ENCODE peak calls at places on chromosomes 16 and 17, in four cellular contexts. One of them, this sample, is unnamed.
A peak's percentile ranks its signal among the peaks of the same experiment; 100 is the strongest.

GRCh38 chr16:87982491-87983415 is 31.5 kb downstream of the BANP start:
- ATAC-seq in heart right ventricle: peak; percentile 12
- ATAC-seq in gastrocnemius medialis: no peak
- ATAC-seq in CD8-positive, alpha-beta T cell: no peak
- ATAC-seq in this sample: no peak

GRCh38 chr17:35052240-35052608 is 11.3 kb downstream of the RFFL start:
- ATAC-seq in gastrocnemius medialis: no peak
- ATAC-seq in CD8-positive, alpha-beta T cell: no peak
- ATAC-seq in heart right ventricle: no peak
- ATAC-seq in this sample: no peak

GRCh38 chr16:51526622-51527021 is 375.6 kb upstream of the SALL1 start:
- ATAC-seq in gastrocnemius medialis: no peak
- ATAC-seq in heart right ventricle: no peak
- ATAC-seq in CD8-positive, alpha-beta T cell: no peak
- ATAC-seq in this sample: no peak

GRCh38 chr17:76996741-76997694 is 128.8 kb downstream of the MGAT5B start:
- ATAC-seq in heart right ventricle: no peak
- ATAC-seq in CD8-positive, alpha-beta T cell: no peak
- ATAC-seq in gastrocnemius medialis: no peak
- ATAC-seq in this sample: no peak

GRCh38 chr17:67289174-67289876 is 44.3 kb upstream of the HELZ start:
- ATAC-seq in gastrocnemius medialis: peak; percentile 69
- ATAC-seq in heart right ventricle: peak; percentile 90
- ATAC-seq in CD8-positive, alpha-beta T cell: no peak
- ATAC-seq in this sample: peak; percentile 75

GRCh38 chr16:78551487-78552085 is 452.1 kb downstream of the WWOX start:
- ATAC-seq in CD8-positive, alpha-beta T cell: no peak
- ATAC-seq in gastrocnemius medialis: no peak
- ATAC-seq in heart right ventricle: no peak
- ATAC-seq in this sample: no peak

GRCh38 chr17:83026311-83026811 is 53.0 kb upstream of the METRNL start:
- ATAC-seq in heart right ventricle: no peak
- ATAC-seq in CD8-positive, alpha-beta T cell: peak; percentile 65
- ATAC-seq in gastrocnemius medialis: no peak
- ATAC-seq in this sample: no peak

GRCh38 chr16:79677799-79678525 is 77.4 kb upstream of the MAF start:
- ATAC-seq in gastrocnemius medialis: no peak
- ATAC-seq in CD8-positive, alpha-beta T cell: no peak
- ATAC-seq in heart right ventricle: no peak
- ATAC-seq in this sample: no peak

GRCh38 chr17:57530508-57530907 is 214.6 kb downstream of the CCDC182 start:
- ATAC-seq in heart right ventricle: no peak
- ATAC-seq in CD8-positive, alpha-beta T cell: peak; percentile 46
- ATAC-seq in gastrocnemius medialis: no peak
- ATAC-seq in this sample: no peak

GRCh38 chr16:29756654-29757053 is 10.9 kb upstream of the C16orf54 start:
- ATAC-seq in heart right ventricle: no peak
- ATAC-seq in gastrocnemius medialis: no peak
- ATAC-seq in CD8-positive, alpha-beta T cell: peak; percentile 82
- ATAC-seq in this sample: no peak

GRCh38 chr17:30796016-30796415 is 28.5 kb downstream of the CRLF3 start:
- ATAC-seq in gastrocnemius medialis: no peak
- ATAC-seq in CD8-positive, alpha-beta T cell: no peak
- ATAC-seq in heart right ventricle: no peak
- ATAC-seq in this sample: no peak

GRCh38 chr17:6959700-6960099 is 36.1 kb upstream of the ALOX12 start:
- ATAC-seq in heart right ventricle: no peak
- ATAC-seq in CD8-positive, alpha-beta T cell: no peak
- ATAC-seq in gastrocnemius medialis: no peak
- ATAC-seq in this sample: no peak

GRCh38 chr17:83173997-83174858 is 94.8 kb downstream of the METRNL start:
- ATAC-seq in heart right ventricle: peak; percentile 13
- ATAC-seq in gastrocnemius medialis: peak; percentile 23
- ATAC-seq in CD8-positive, alpha-beta T cell: no peak
- ATAC-seq in this sample: peak; percentile 14

GRCh38 chr16:11459722-11460121 is 114.5 kb downstream of the RMI2 start:
- ATAC-seq in CD8-positive, alpha-beta T cell: no peak
- ATAC-seq in heart right ventricle: no peak
- ATAC-seq in gastrocnemius medialis: no peak
- ATAC-seq in this sample: no peak

GRCh38 chr17:2418572-2418971 is 17.7 kb upstream of the MNT start:
- ATAC-seq in CD8-positive, alpha-beta T cell: no peak
- ATAC-seq in heart right ventricle: peak; percentile 36
- ATAC-seq in gastrocnemius medialis: peak; percentile 48
- ATAC-seq in this sample: peak; percentile 64

GRCh38 chr17:2723997-2724782 is 12.6 kb upstream of the CLUH start:
- ATAC-seq in heart right ventricle: peak; percentile 79
- ATAC-seq in CD8-positive, alpha-beta T cell: no peak
- ATAC-seq in gastrocnemius medialis: peak; percentile 25
- ATAC-seq in this sample: peak; percentile 64

GRCh38 chr16:88870608-88871348 is 4.3 kb upstream of the PABPN1L start:
- ATAC-seq in gastrocnemius medialis: no peak
- ATAC-seq in heart right ventricle: no peak
- ATAC-seq in CD8-positive, alpha-beta T cell: peak; percentile 49
- ATAC-seq in this sample: peak; percentile 17

GRCh38 chr16:17364319-17365210 is 106.2 kb downstream of the XYLT1 start:
- ATAC-seq in CD8-positive, alpha-beta T cell: peak; percentile 77
- ATAC-seq in gastrocnemius medialis: no peak
- ATAC-seq in heart right ventricle: no peak
- ATAC-seq in this sample: peak; percentile 42

GRCh38 chr17:1592751-1593629 is 30.4 kb upstream of the PITPNA start:
- ATAC-seq in CD8-positive, alpha-beta T cell: peak; percentile 26
- ATAC-seq in heart right ventricle: no peak
- ATAC-seq in gastrocnemius medialis: peak; percentile 30
- ATAC-seq in this sample: no peak

GRCh38 chr17:13557077-13557476 is 44.7 kb downstream of the HS3ST3A1 start:
- ATAC-seq in heart right ventricle: no peak
- ATAC-seq in gastrocnemius medialis: no peak
- ATAC-seq in CD8-positive, alpha-beta T cell: no peak
- ATAC-seq in this sample: no peak

GRCh38 chr16:2008631-2009301 is 855 bp downstream of the ZNF598 start:
- ATAC-seq in CD8-positive, alpha-beta T cell: no peak
- ATAC-seq in gastrocnemius medialis: no peak
- ATAC-seq in heart right ventricle: no peak
- ATAC-seq in this sample: no peak

GRCh38 chr16:48444574-48444973 is 59.4 kb upstream of the SIAH1 start:
- ATAC-seq in CD8-positive, alpha-beta T cell: no peak
- ATAC-seq in heart right ventricle: peak; percentile 70
- ATAC-seq in gastrocnemius medialis: peak; percentile 53
- ATAC-seq in this sample: peak; percentile 80

GRCh38 chr17:9356488-9356911 is 219.1 kb downstream of the STX8 start:
- ATAC-seq in gastrocnemius medialis: no peak
- ATAC-seq in heart right ventricle: peak; percentile 72
- ATAC-seq in CD8-positive, alpha-beta T cell: no peak
- ATAC-seq in this sample: peak; percentile 38

GRCh38 chr17:41965694-41966375 is 760 bp upstream of the CNP start:
- ATAC-seq in CD8-positive, alpha-beta T cell: peak; percentile 32
- ATAC-seq in heart right ventricle: peak; percentile 44
- ATAC-seq in gastrocnemius medialis: peak; percentile 53
- ATAC-seq in this sample: peak; percentile 40

GRCh38 chr17:65522751-65523404 is 38.6 kb downstream of the AXIN2 start:
- ATAC-seq in gastrocnemius medialis: no peak
- ATAC-seq in CD8-positive, alpha-beta T cell: peak; percentile 21
- ATAC-seq in heart right ventricle: no peak
- ATAC-seq in this sample: no peak

GRCh38 chr16:53220585-53220984 is 165.8 kb downstream of the CHD9 start:
- ATAC-seq in CD8-positive, alpha-beta T cell: peak; percentile 56
- ATAC-seq in gastrocnemius medialis: no peak
- ATAC-seq in heart right ventricle: peak; percentile 66
- ATAC-seq in this sample: no peak

GRCh38 chr16:56408379-56409098 is 16.8 kb downstream of the AMFR start:
- ATAC-seq in heart right ventricle: no peak
- ATAC-seq in gastrocnemius medialis: peak; percentile 79
- ATAC-seq in CD8-positive, alpha-beta T cell: no peak
- ATAC-seq in this sample: no peak

GRCh38 chr17:4381690-4382671 is 15.5 kb upstream of the UBE2G1 start:
- ATAC-seq in gastrocnemius medialis: no peak
- ATAC-seq in CD8-positive, alpha-beta T cell: no peak
- ATAC-seq in heart right ventricle: no peak
- ATAC-seq in this sample: no peak

GRCh38 chr17:67466251-67466650 is 89.2 kb downstream of the PITPNC1 start:
- ATAC-seq in heart right ventricle: no peak
- ATAC-seq in CD8-positive, alpha-beta T cell: no peak
- ATAC-seq in gastrocnemius medialis: no peak
- ATAC-seq in this sample: no peak

GRCh38 chr16:20897253-20897896 is 2.8 kb downstream of the DCUN1D3 start:
- ATAC-seq in CD8-positive, alpha-beta T cell: no peak
- ATAC-seq in gastrocnemius medialis: peak; percentile 53
- ATAC-seq in heart right ventricle: no peak
- ATAC-seq in this sample: no peak
- H3K4me1 ChIP-seq in CD8-positive, alpha-beta T cell: peaks cover 20% of the 10 kb centered on the region
- H3K4me1 ChIP-seq in gastrocnemius medialis: peaks cover 44% of the 10 kb centered on the region
- H3K4me1 ChIP-seq in heart right ventricle: peaks cover 38% of the 10 kb centered on the region
- H3K4me1 ChIP-seq in this sample: peaks cover 2% of the 10 kb centered on the region

DNA sequence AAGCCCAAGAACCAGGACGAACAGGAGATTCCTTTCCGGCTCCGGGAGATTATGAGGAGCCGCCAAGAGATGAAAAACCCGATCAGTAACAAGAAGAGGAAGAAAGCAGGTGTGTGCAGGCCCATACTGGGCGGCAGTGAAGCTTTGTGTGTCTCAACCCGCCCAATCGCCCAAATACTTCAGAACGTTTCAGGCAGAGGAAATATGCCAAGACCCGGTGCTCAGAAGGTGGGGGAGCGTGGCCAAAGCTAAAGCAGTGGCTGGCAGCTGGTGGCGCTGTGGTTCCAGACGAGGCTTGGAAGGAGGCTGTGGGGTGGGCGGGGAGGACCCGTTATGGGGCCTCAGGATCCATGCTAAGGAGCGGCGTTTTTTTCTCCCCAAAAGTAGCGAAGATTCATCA is 1.2 kb downstream of the CCDC137 start:
- ATAC-seq in heart right ventricle: no peak
- ATAC-seq in CD8-positive, alpha-beta T cell: no peak
- ATAC-seq in gastrocnemius medialis: no peak
- ATAC-seq in this sample: no peak
- TF ChIP-seq CTCF in heart right ventricle: no peak
- TF ChIP-seq CTCF in CD8-positive, alpha-beta T cell: no peak
- TF ChIP-seq CTCF in gastrocnemius medialis: no peak
- TF ChIP-seq CTCF in this sample: no peak

GRCh38 chr16:4372578-4373355 is 1.1 kb downstream of the VASN start:
- ATAC-seq in heart right ventricle: no peak
- ATAC-seq in gastrocnemius medialis: no peak
- ATAC-seq in CD8-positive, alpha-beta T cell: no peak
- ATAC-seq in this sample: no peak
- H3K4me1 ChIP-seq in heart right ventricle: peaks cover 87% of the 10 kb centered on the region
- H3K4me1 ChIP-seq in gastrocnemius medialis: peaks cover 30% of the 10 kb centered on the region
- H3K4me1 ChIP-seq in CD8-positive, alpha-beta T cell: peaks cover 19% of the 10 kb centered on the region
- H3K4me1 ChIP-seq in this sample: peaks cover 3% of the 10 kb centered on the region

GRCh38 chr17:78117027-78117981 is 11.3 kb downstream of the TMC6 start:
- ATAC-seq in heart right ventricle: no peak
- ATAC-seq in gastrocnemius medialis: no peak
- ATAC-seq in CD8-positive, alpha-beta T cell: no peak
- ATAC-seq in this sample: peak; percentile 18
- TF ChIP-seq CTCF in heart right ventricle: peak; percentile 25
- TF ChIP-seq CTCF in gastrocnemius medialis: peak; percentile 35
- TF ChIP-seq CTCF in CD8-positive, alpha-beta T cell: no peak
- TF ChIP-seq CTCF in this sample: no peak

GRCh38 chr17:75544250-75544649 is 18.8 kb downstream of the LLGL2 start:
- ATAC-seq in CD8-positive, alpha-beta T cell: no peak
- ATAC-seq in heart right ventricle: no peak
- ATAC-seq in gastrocnemius medialis: no peak
- ATAC-seq in this sample: no peak
- H3K4me1 ChIP-seq in CD8-positive, alpha-beta T cell: no peaks in the 10 kb centered on the region
- H3K4me1 ChIP-seq in heart right ventricle: peaks cover under 1% of the 10 kb centered on the region
- H3K4me1 ChIP-seq in gastrocnemius medialis: no peaks in the 10 kb centered on the region
- H3K4me1 ChIP-seq in this sample: no peaks in the 10 kb centered on the region

GRCh38 chr16:24800586-24800985 is 45.2 kb upstream of the SLC5A11 start:
- ATAC-seq in heart right ventricle: peak; percentile 44
- ATAC-seq in gastrocnemius medialis: no peak
- ATAC-seq in CD8-positive, alpha-beta T cell: no peak
- ATAC-seq in this sample: peak; percentile 22
- TF ChIP-seq CTCF in heart right ventricle: peak; percentile 11
- TF ChIP-seq CTCF in gastrocnemius medialis: no peak
- TF ChIP-seq CTCF in CD8-positive, alpha-beta T cell: no peak
- TF ChIP-seq CTCF in this sample: no peak

GRCh38 chr17:28404007-28404406 is 2.0 kb downstream of the SLC46A1 start:
- ATAC-seq in gastrocnemius medialis: no peak
- ATAC-seq in CD8-positive, alpha-beta T cell: no peak
- ATAC-seq in heart right ventricle: no peak
- ATAC-seq in this sample: no peak
- H3K4me1 ChIP-seq in gastrocnemius medialis: peaks cover 8% of the 10 kb centered on the region
- H3K4me1 ChIP-seq in CD8-positive, alpha-beta T cell: peaks cover 13% of the 10 kb centered on the region
- H3K4me1 ChIP-seq in heart right ventricle: peaks cover 21% of the 10 kb centered on the region
- H3K4me1 ChIP-seq in this sample: peaks cover 3% of the 10 kb centered on the region

GRCh38 chr16:50195756-50196155 is 42.6 kb downstream of the TENT4B start:
- ATAC-seq in CD8-positive, alpha-beta T cell: no peak
- ATAC-seq in gastrocnemius medialis: no peak
- ATAC-seq in heart right ventricle: no peak
- ATAC-seq in this sample: no peak
- TF ChIP-seq CTCF in CD8-positive, alpha-beta T cell: no peak
- TF ChIP-seq CTCF in gastrocnemius medialis: no peak
- TF ChIP-seq CTCF in heart right ventricle: no peak
- TF ChIP-seq CTCF in this sample: no peak